ENCODE peak calls at places on chromosomes 11 and 22, in ten cellular contexts. Y is thyroid gland; Q is fibroblast of lung; M is spleen; I is CD8-positive, alpha-beta memory T cell; G is GM23248; Z is aorta; D is tibial nerve; P is AG04450; E is psoas muscle. U is an unnamed sample. For H3K27me3 and H3K9me3, the result is how much of the 10 kb centered on the place peaks cover.

GRCh38 chr11:70532066-70532440 is 133.7 kb downstream of the CTTN start:
- DNase-seq in Y (no peak), Q (peak), M (peak), I (no peak), G (no peak), Z (peak), D (no peak), P (no peak), E (peak), U (no peak)

GRCh38 chr11:5597953-5598352 is 1.5 kb downstream of the TRIM6 start:
- DNase-seq in Y (peak), Q (peak), M (no peak), I (no peak), G (no peak), Z (no peak), D (no peak), P (no peak), E (no peak), U (no peak)

GRCh38 chr11:49302360-49302759 is 94.0 kb upstream of the FOLH1 start:
- DNase-seq in Y (no peak), Q (no peak), M (no peak), I (no peak), G (no peak), Z (no peak), D (no peak), P (no peak), E (no peak), U (no peak)

GRCh38 chr22:35611200-35611890 is 5.8 kb downstream of the MB start:
- DNase-seq in Y (no peak), Q (no peak), M (no peak), I (no peak), G (no peak), Z (no peak), D (no peak), P (no peak), E (no peak), U (no peak)

GRCh38 chr11:10303558-10304363 is 1.1 kb upstream of the ADM start:
- DNase-seq in Y (peak), Q (peak), M (peak), I (no peak), G (peak), Z (peak), D (no peak), P (no peak), E (peak), U (no peak)

GRCh38 chr22:40668611-40669390 is 10.5 kb upstream of the MCHR1 start:
- DNase-seq in Y (no peak), Q (peak), M (no peak), I (no peak), G (peak), Z (no peak), D (no peak), P (no peak), E (no peak), U (no peak)

GRCh38 chr11:1075341-1075911 is 752 bp downstream of the MUC2 start:
- DNase-seq in Y (no peak), Q (no peak), M (peak), I (no peak), G (no peak), Z (peak), D (peak), P (no peak), E (peak), U (no peak)

GRCh38 chr11:75465701-75466531 is 32.9 kb upstream of the KLHL35 start:
- DNase-seq in Y (peak), Q (peak), M (peak), I (no peak), G (peak), Z (peak), D (no peak), P (no peak), E (peak), U (no peak)

GRCh38 chr11:28743101-28743550 is 634.9 kb downstream of the METTL15 start:
- DNase-seq in Y (no peak), Q (peak), M (no peak), I (no peak), G (no peak), Z (no peak), D (no peak), P (no peak), E (no peak), U (no peak)

GRCh38 chr11:5643585-5643984 is 18.8 kb downstream of the TRIM34 start:
- DNase-seq in Y (no peak), Q (no peak), M (no peak), I (no peak), G (no peak), Z (no peak), D (no peak), P (no peak), E (no peak), U (no peak)

GRCh38 chr11:75706260-75706729 is 11.3 kb upstream of the MOGAT2 start:
- DNase-seq in Y (peak), Q (peak), M (peak), I (peak), G (peak), Z (peak), D (no peak), P (peak), E (peak), U (peak)

GRCh38 chr11:82701847-82702520 is 31.7 kb downstream of the FAM181B start:
- DNase-seq in Y (no peak), Q (peak), M (no peak), I (no peak), G (peak), Z (no peak), D (no peak), P (no peak), E (no peak), U (peak)

GRCh38 chr11:2570211-2570811 is 125.5 kb downstream of the KCNQ1 start:
- DNase-seq in Y (no peak), Q (no peak), M (no peak), I (no peak), G (no peak), Z (peak), D (peak), P (no peak), E (peak), U (no peak)

GRCh38 chr22:40588726-40589125 is 47.8 kb downstream of the MRTFA start:
- DNase-seq in Y (no peak), Q (no peak), M (no peak), I (no peak), G (peak), Z (no peak), D (no peak), P (no peak), E (no peak), U (no peak)

GRCh38 chr11:119110439-119110838 is 3.3 kb downstream of the C2CD2L start:
- DNase-seq in Y (no peak), Q (no peak), M (no peak), I (no peak), G (no peak), Z (no peak), D (no peak), P (no peak), E (no peak), U (no peak)

GRCh38 chr11:78432058-78432515 is 14.5 kb upstream of the GAB2 start:
- DNase-seq in Y (no peak), Q (no peak), M (no peak), I (no peak), G (peak), Z (no peak), D (no peak), P (no peak), E (no peak), U (no peak)

GRCh38 chr11:134021326-134021725 is 47.5 kb upstream of the JAM3 start:
- DNase-seq in Y (no peak), Q (no peak), M (no peak), I (no peak), G (no peak), Z (peak), D (no peak), P (no peak), E (no peak), U (no peak)

GRCh38 chr11:15918212-15918611 is 438.1 kb downstream of the SOX6 start:
- DNase-seq in Y (no peak), Q (no peak), M (no peak), I (no peak), G (no peak), Z (no peak), D (no peak), P (no peak), E (no peak), U (no peak)

GRCh38 chr11:70739091-70739490 is 340.8 kb downstream of the CTTN start:
- DNase-seq in Y (no peak), Q (no peak), M (no peak), I (no peak), G (no peak), Z (no peak), D (no peak), P (no peak), E (no peak), U (no peak)

GRCh38 chr22:43159484-43160178 is 8.3 kb downstream of the TSPO start:
- DNase-seq in Y (peak), Q (no peak), M (peak), I (no peak), G (peak), Z (no peak), D (no peak), P (no peak), E (peak), U (no peak)

GRCh38 chr11:33698921-33699320 is 1.7 kb downstream of the C11orf91 start:
- DNase-seq in Y (no peak), Q (no peak), M (no peak), I (no peak), G (no peak), Z (no peak), D (no peak), P (no peak), E (no peak), U (no peak)

GRCh38 chr11:19403196-19403895 is 162.6 kb upstream of the E2F8 start:
- DNase-seq in Y (no peak), Q (no peak), M (no peak), I (no peak), G (no peak), Z (no peak), D (no peak), P (no peak), E (no peak), U (no peak)

GRCh38 chr11:68968306-68969255 is 12.2 kb downstream of the MRGPRD start:
- DNase-seq in Y (no peak), Q (no peak), M (peak), I (no peak), G (peak), Z (peak), D (no peak), P (no peak), E (peak), U (no peak)

GRCh38 chr11:32131321-32131720 is 40.4 kb downstream of the RCN1 start:
- DNase-seq in Y (no peak), Q (peak), M (no peak), I (no peak), G (peak), Z (no peak), D (no peak), P (no peak), E (no peak), U (no peak)

GRCh38 chr11:22340803-22341581 is 2.8 kb downstream of the SLC17A6 start:
- DNase-seq in Y (no peak), Q (no peak), M (no peak), I (no peak), G (no peak), Z (no peak), D (no peak), P (no peak), E (no peak), U (no peak)

GRCh38 chr11:68575025-68575665 is 109.2 kb upstream of the GAL start:
- DNase-seq in Y (peak), Q (no peak), M (no peak), I (no peak), G (no peak), Z (no peak), D (no peak), P (no peak), E (no peak), U (no peak)

GRCh38 chr11:89491141-89491690 is at the start of gene NOX4:
- DNase-seq in Y (peak), Q (peak), M (peak), I (no peak), G (peak), Z (peak), D (peak), P (no peak), E (peak), U (no peak)

GRCh38 chr11:89498845-89499448 is 7.8 kb upstream of the NOX4 start:
- DNase-seq in Y (no peak), Q (no peak), M (no peak), I (no peak), G (no peak), Z (no peak), D (no peak), P (no peak), E (no peak), U (no peak)

DNA sequence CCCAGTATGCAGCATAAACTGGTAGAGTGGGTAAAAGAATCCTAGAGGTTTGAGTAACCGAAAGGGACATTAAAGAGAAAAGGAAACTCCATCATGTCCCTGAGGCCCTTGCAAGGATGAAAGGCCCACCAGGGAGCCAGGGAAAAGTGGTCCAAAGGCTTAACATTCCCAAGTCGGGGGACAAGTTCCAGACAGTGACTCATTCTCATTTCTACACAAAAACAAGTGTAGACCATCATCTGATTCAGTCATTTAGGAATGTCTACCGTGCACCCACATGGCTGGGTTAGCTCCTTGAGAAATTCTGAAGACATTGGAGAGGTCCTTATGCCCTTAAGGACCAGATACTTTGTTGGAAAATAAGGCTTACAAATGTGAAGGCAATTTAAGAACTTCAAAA is 4.8 kb upstream of the NOX4 start:
- DNase-seq in Y (no peak), Q (peak), M (no peak), I (no peak), G (peak), Z (no peak), D (no peak), P (peak), E (peak), U (no peak)
- H3K27me3 ChIP-seq in Y (under half), Q (under half), M (under half), I (under half), G (under half), Z (under half), D (under half), P (under half), E (under half), U (under half)

DNA sequence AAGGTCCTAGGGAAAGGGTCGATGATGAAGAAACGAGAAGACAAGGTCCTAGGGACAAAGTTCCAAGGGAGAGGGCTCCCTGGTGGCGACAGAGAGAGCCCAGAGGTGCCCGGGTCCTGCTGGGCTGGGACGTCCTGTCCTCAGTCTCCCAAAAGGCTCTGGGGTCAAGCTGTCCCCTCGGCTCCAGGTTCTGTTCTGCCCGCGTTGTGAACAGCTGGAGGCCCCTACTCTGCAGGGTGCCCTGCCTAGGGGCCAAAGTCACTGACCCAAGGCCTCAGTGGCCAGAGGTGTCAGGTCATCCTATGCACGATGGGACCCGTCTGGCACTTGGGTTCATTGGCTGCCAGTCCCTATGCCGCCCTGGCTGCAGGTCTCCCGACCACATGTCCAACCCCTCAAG is 49.9 kb upstream of the SLC22A12 start:
- DNase-seq in Y (no peak), Q (no peak), M (peak), I (no peak), G (no peak), Z (peak), D (no peak), P (no peak), E (no peak), U (no peak)
- H3K9me3 ChIP-seq in Y (under half), Q (under half), M (under half), I (under half), G (under half), Z (under half), D (under half), P (under half), E (under half), U (under half)

GRCh38 chr22:50074551-50075042 is 10.6 kb downstream of the MLC1 start:
- DNase-seq in Y (no peak), Q (no peak), M (no peak), I (no peak), G (peak), Z (peak), D (no peak), P (no peak), E (no peak), U (no peak)

GRCh38 chr22:50071432-50072166 is 13.5 kb upstream of the TTLL8 start:
- DNase-seq in Y (no peak), Q (no peak), M (no peak), I (no peak), G (no peak), Z (peak), D (no peak), P (no peak), E (no peak), U (no peak)

GRCh38 chr22:50072167-50072555 is 13.1 kb downstream of the MLC1 start:
- DNase-seq in Y (no peak), Q (no peak), M (no peak), I (no peak), G (no peak), Z (peak), D (no peak), P (no peak), E (no peak), U (no peak)

GRCh38 chr22:50074056-50074455 is 11.2 kb downstream of the MLC1 start:
- DNase-seq in Y (no peak), Q (peak), M (peak), I (no peak), G (peak), Z (peak), D (no peak), P (no peak), E (no peak), U (no peak)

DNA sequence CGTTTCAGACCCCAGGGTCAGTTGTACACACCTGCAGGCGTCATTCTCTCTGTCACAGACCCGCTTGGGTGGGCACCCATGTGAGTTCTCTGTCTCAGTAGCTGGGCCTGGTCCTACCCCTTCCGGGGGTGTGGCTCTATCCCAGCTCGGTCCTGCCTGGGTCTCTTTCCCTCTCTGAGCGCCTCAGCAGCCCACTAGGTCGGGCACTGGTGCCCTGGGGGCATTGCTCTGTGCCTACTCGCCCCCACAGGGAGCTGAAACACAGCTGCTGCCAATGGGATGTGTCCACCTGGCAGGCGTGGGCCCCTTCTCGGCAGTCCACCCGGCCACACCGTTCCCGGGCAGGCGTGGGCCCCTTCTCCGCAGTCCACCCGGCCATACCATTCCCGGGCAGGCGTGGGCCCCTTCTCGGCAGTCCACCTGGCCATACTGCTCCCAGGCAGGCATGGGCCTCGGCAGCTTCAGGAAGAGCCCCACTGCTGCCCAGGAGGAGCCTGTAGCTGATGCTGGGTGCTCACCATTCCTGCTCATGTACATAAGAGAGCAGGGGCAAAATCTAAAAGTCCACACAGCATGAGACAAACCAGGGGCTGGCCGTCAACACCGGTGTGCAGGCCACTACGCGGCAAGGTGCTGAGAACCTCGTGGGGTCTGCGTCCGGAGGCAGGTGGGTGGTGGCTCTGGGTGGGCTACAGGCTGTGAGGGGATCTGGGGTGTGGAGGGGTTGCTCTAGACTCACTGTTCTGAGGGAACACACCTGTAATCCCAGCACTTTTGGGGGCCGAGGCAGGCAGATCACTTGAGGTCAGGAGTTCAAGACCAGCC is 12.3 kb downstream of the MLC1 start:
- DNase-seq in Y (no peak), Q (no peak), M (peak), I (no peak), G (no peak), Z (peak), D (no peak), P (no peak), E (no peak), U (no peak)
- H3K27me3 ChIP-seq in Y (under half), Q (under half), M (under half), I (under half), G (under half), Z (under half), D (under half), P (under half), E (under half), U (under half)

GRCh38 chr11:41056892-41057569 is 402.4 kb downstream of the LRRC4C start:
- DNase-seq in Y (no peak), Q (no peak), M (peak), I (no peak), G (no peak), Z (peak), D (no peak), P (no peak), E (no peak), U (no peak)
- H3K9me3 ChIP-seq in Y (under half), Q (under half), M (under half), I (under half), G (under half), Z (under half), D (under half), P (under half), E (under half), U (under half)

GRCh38 chr11:44725016-44725651 is 1.6 kb upstream of the TSPAN18 start:
- DNase-seq in Y (no peak), Q (no peak), M (no peak), I (no peak), G (peak), Z (no peak), D (no peak), P (no peak), E (no peak), U (no peak)
- H3K27me3 ChIP-seq in Y (under half), Q (under half), M (under half), I (under half), G (under half), Z (under half), D (under half), P (half or more), E (under half), U (under half)

GRCh38 chr22:47645450-47645914 is 883.0 kb downstream of the TBC1D22A start:
- DNase-seq in Y (no peak), Q (no peak), M (no peak), I (no peak), G (no peak), Z (no peak), D (no peak), P (no peak), E (no peak), U (no peak)

GRCh38 chr22:47651216-47651987 is 889.0 kb downstream of the TBC1D22A start:
- DNase-seq in Y (no peak), Q (no peak), M (no peak), I (no peak), G (no peak), Z (no peak), D (no peak), P (no peak), E (no peak), U (no peak)

GRCh38 chr22:47647181-47647580 is 884.7 kb downstream of the TBC1D22A start:
- DNase-seq in Y (no peak), Q (no peak), M (no peak), I (no peak), G (no peak), Z (no peak), D (no peak), P (no peak), E (no peak), U (no peak)

GRCh38 chr22:47647720-47648119 is 885.3 kb downstream of the TBC1D22A start:
- DNase-seq in Y (no peak), Q (no peak), M (no peak), I (no peak), G (no peak), Z (no peak), D (no peak), P (no peak), E (no peak), U (no peak)
- H3K9me3 ChIP-seq in Y (under half), Q (under half), M (under half), I (under half), G (under half), Z (under half), D (under half), P (under half), E (under half), U (under half)

DNA sequence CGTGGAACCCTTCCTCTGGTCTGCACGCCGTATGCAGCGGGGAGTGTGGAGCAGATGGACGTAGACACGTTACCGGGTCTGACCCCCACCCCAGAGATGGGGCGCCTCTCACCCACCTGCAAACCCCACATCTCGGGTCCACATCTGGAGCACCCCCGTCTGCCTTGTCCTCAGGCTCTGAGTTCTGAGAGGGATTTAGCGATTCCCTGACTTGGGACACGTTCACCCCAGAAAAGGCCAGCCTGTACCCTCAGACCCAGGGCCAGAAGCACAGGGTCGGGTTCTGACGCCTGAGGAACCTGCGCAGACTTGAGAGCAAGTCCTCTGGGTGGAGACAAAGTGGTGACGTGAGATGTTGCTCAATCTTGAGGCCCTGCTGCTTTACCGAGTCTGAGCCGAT is 1138.5 kb downstream of the BRD1 start:
- DNase-seq in Y (no peak), Q (no peak), M (no peak), I (no peak), G (no peak), Z (no peak), D (no peak), P (no peak), E (peak), U (no peak)
- H3K27me3 ChIP-seq in Y (under half), Q (under half), M (under half), I (under half), G (under half), Z (under half), D (under half), P (under half), E (under half), U (under half)

GRCh38 chr11:92489831-92490399 is 265.3 kb downstream of the FAT3 start:
- DNase-seq in Y (no peak), Q (no peak), M (no peak), I (no peak), G (no peak), Z (no peak), D (no peak), P (no peak), E (no peak), U (no peak)
- H3K9me3 ChIP-seq in Y (under half), Q (under half), M (under half), I (under half), G (under half), Z (under half), D (under half), P (under half), E (under half), U (under half)

U was measured in CD4-positive, CD25-positive, alpha-beta regulatory T cell.